ENCODE peak calls at places on chromosomes 4 and X, in six cellular contexts. C is hepatocyte; R is stomach; F is CD4-positive, alpha-beta memory T cell; N is ovary; P is adrenal gland. X is an unnamed sample. For H3K27me3, the result is how much of the 10 kb centered on the place peaks cover.

GRCh38 chr4:77481856-77482255 is 123.8 kb upstream of the CXCL13 start:
- DNase-seq in N (no peak), F (no peak), R (no peak), C (no peak), P (no peak), X (no peak)

GRCh38 chr4:176034498-176034897 is 31.1 kb upstream of the WDR17 start:
- DNase-seq in R (no peak), N (no peak), P (no peak), F (peak), C (peak), X (no peak)

GRCh38 chr4:176805155-176805554 is 12.4 kb upstream of the VEGFC start:
- DNase-seq in F (no peak), P (no peak), N (no peak), R (no peak), C (no peak), X (no peak)

GRCh38 chr4:140109626-140110213 is 44.3 kb downstream of the MAML3 start:
- DNase-seq in N (no peak), C (no peak), P (no peak), F (no peak), R (no peak), X (no peak)

GRCh38 chr4:173461170-173461569 is 62.3 kb upstream of the SCRG1 start:
- DNase-seq in R (no peak), C (no peak), F (no peak), N (no peak), P (no peak), X (no peak)

GRCh38 chr4:15100380-15100779 is 98.1 kb downstream of the CPEB2 start:
- DNase-seq in P (no peak), R (no peak), N (no peak), F (no peak), C (no peak), X (no peak)

GRCh38 chrX:72245461-72246089 is 6.7 kb upstream of the ERCC6L start:
- DNase-seq in R (peak), P (peak), C (peak), F (peak), N (peak), X (no peak)

GRCh38 chrX:10022580-10023245 is 55.6 kb downstream of the CLDN34 start:
- DNase-seq in P (peak), C (no peak), F (no peak), R (no peak), N (no peak), X (no peak)

GRCh38 chrX:56802921-56803848 is 74.1 kb downstream of the NBDY start:
- DNase-seq in R (peak), P (peak), F (peak), N (peak), C (peak), X (peak)

GRCh38 chr4:173182403-173182802 is 13.8 kb downstream of the GALNT7 start:
- DNase-seq in F (no peak), C (no peak), N (no peak), P (peak), R (no peak), X (no peak)

GRCh38 chrX:70042399-70043371 is 7.1 kb downstream of the AWAT2 start:
- DNase-seq in N (no peak), R (peak), C (no peak), P (no peak), F (no peak), X (no peak)

GRCh38 chr4:153265311-153266047 is 61.2 kb downstream of the TRIM2 start:
- DNase-seq in P (no peak), R (no peak), F (no peak), N (no peak), C (no peak), X (no peak)

DNA sequence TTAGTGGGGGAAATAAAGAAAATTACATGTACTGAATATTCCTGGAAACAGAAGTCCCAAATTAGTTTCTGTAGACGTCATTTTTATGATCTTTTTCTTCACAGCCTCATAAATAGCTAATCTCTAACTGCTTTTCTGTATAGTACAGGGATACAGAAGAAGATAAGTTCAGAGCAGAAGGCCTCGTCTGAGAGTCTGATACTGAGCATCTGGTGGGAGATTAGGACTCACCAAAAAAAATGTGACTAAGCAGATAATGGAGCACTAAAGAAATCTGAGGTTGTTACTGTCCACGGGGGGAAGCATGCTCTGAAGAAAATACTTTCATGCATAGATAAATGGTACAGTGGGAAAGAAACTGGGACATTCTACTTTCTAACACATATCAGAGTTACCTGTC is 115.3 kb upstream of the TRPC5 start:
- DNase-seq in R (no peak), N (no peak), F (no peak), P (no peak), C (peak), X (no peak)
- H3K4me3 ChIP-seq in R (no peak), N (no peak), F (no peak), P (no peak), C (no peak), X (no peak)

DNA sequence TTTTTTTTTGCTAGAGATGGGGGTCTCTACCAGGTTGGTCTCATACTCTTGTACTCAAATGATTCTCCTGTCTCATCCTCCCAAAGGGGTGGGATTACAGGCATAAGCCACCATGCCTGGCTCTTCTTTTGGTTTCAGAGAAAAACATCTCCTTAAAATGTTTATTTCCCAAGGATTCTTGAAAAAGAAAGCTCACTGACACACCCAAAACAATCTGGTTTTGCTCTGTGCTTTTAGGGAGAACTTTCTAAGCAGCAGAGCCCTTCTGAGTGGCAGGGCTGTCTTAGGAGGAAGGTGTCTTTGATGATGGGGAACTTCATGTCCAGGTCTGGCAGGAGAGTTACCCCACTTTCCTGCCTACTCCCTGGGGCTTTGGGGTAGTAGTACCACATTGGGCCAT is 1.3 kb downstream of the SOD3 start:
- DNase-seq in R (no peak), F (no peak), P (no peak), C (no peak), N (no peak), X (no peak)
- H3K27me3 ChIP-seq in R (under half), F (under half), P (under half), C (under half), N (under half), X (under half)

DNA sequence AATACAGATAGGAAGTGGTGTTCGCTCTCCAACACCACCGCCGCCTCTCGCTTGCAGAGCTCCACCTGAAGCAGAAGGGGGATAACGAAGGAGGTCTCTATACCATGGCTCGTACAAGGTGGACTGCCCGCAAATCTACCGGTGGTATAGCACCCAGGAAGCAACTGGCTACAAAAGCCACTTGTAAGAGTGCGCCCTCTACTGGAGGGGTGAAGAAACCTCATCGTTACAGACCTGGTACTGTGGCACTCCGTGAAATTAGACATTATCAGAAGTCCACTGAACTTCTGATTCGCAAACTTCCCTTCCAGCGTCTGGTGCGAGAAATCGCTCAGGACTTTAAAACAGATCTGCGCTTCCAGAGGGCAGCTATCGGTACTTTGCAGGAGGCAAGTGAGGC is 5.2 kb upstream of the BMP15 start:
- DNase-seq in R (no peak), P (no peak), F (no peak), N (no peak), C (no peak), X (no peak)
- H3K4me3 ChIP-seq in R (no peak), P (no peak), F (no peak), N (no peak), C (no peak), X (no peak)

GRCh38 chrX:17635231-17635630 is 102.1 kb upstream of the SCML1 start:
- DNase-seq in R (no peak), C (peak), F (no peak), P (no peak), N (no peak), X (no peak)
- H3K27me3 ChIP-seq in R (under half), C (under half), F (under half), P (under half), N (under half), X (under half)

GRCh38 chr4:185738851-185739250 is 73.1 kb downstream of the SORBS2 start:
- DNase-seq in F (no peak), R (no peak), N (no peak), P (no peak), C (no peak), X (no peak)

GRCh38 chr4:185734930-185735329 is 77.1 kb downstream of the SORBS2 start:
- DNase-seq in F (no peak), N (no peak), C (no peak), P (no peak), R (no peak), X (no peak)

GRCh38 chr4:185735887-185736286 is 76.1 kb downstream of the SORBS2 start:
- DNase-seq in P (no peak), F (no peak), R (no peak), N (no peak), C (no peak), X (no peak)

GRCh38 chr4:185738038-185738552 is 73.9 kb downstream of the SORBS2 start:
- DNase-seq in C (no peak), F (no peak), N (no peak), R (no peak), P (peak), X (no peak)

GRCh38 chr4:185737489-185738037 is 74.4 kb downstream of the SORBS2 start:
- DNase-seq in P (no peak), N (no peak), F (no peak), R (no peak), C (no peak), X (no peak)
- H3K4me3 ChIP-seq in P (no peak), N (peak), F (no peak), R (no peak), C (no peak), X (no peak)

GRCh38 chr4:164229255-164229654 is 524.7 kb upstream of the SMIM31 start:
- DNase-seq in P (no peak), R (no peak), F (no peak), N (no peak), C (no peak), X (no peak)

GRCh38 chr4:164221631-164222030 is 532.3 kb upstream of the SMIM31 start:
- DNase-seq in N (no peak), R (no peak), P (no peak), F (no peak), C (no peak), X (no peak)

GRCh38 chr4:164224871-164225270 is 529.1 kb upstream of the SMIM31 start:
- DNase-seq in P (no peak), C (no peak), N (no peak), F (no peak), R (no peak), X (no peak)
- H3K27me3 ChIP-seq in P (under half), C (under half), N (under half), F (under half), R (under half), X (under half)

DNA sequence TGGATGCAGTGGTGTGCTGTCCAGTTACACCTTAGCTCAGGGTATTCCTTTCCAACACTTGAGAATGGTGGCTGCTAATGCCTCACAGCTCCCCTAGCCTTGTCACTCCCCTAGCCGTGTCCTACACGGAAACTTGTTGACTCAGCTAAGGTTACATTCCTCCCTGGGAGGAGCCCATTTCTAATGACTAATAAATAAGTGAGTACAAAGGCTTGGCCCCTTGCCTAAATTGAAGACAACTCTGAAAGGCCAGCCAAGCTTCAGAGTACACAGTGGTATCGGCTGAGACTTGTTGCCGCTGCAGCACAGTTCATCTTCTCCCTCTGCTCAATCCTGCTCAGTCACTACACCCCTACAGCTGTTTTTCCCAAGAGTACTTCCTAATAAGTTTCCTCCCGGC is 21.2 kb upstream of the SLC25A31 start:
- DNase-seq in N (peak), P (peak), R (peak), F (no peak), C (peak), X (no peak)
- H3K4me3 ChIP-seq in N (no peak), P (no peak), R (no peak), F (no peak), C (no peak), X (no peak)

GRCh38 chr4:8855781-8856245 is 15.8 kb downstream of the HMX1 start:
- DNase-seq in F (no peak), R (no peak), N (no peak), C (no peak), P (no peak), X (no peak)
- H3K27me3 ChIP-seq in F (under half), R (half or more), N (under half), C (half or more), P (half or more), X (under half)

GRCh38 chr4:122508083-122508482 is 51.6 kb upstream of the IL2 start:
- DNase-seq in N (no peak), F (peak), C (no peak), R (no peak), P (no peak), X (no peak)
- H3K4me3 ChIP-seq in N (no peak), F (no peak), C (no peak), R (no peak), P (no peak), X (no peak)

X was measured in GM06990.